ENCODE peak calls at places on chromosomes 11 and 22, in five cellular contexts. D is endothelial cell; F is CD14-positive monocyte; E is CD8-positive, alpha-beta T cell; G is pancreas. K is an unnamed sample.

GRCh38 chr22:39932918-39933649 is 27.1 kb upstream of the TMA7B start:
- DNase-seq in D (peak; percentile 55), F (no peak), G (peak; percentile 49), E (peak; percentile 64), K (peak; percentile 57)

GRCh38 chr11:69913591-69914285 is 94.5 kb upstream of the FGF3 start:
- DNase-seq in F (peak; percentile 34), E (no peak), D (no peak), G (no peak), K (no peak)

GRCh38 chr22:27097933-27098332 is 440.5 kb downstream of the MIAT start:
- DNase-seq in D (no peak), F (no peak), E (no peak), G (no peak), K (no peak)

GRCh38 chr22:43126506-43127165 is 16.1 kb downstream of the BIK start:
- DNase-seq in F (no peak), G (no peak), D (no peak), E (no peak), K (no peak)

GRCh38 chr22:38327805-38328204 is 10.6 kb upstream of the CSNK1E start:
- DNase-seq in F (no peak), G (no peak), D (no peak), E (no peak), K (no peak)

GRCh38 chr22:24503137-24503850 is 8.2 kb downstream of the UPB1 start:
- DNase-seq in G (no peak), E (peak; percentile 67), D (peak; percentile 72), F (peak; percentile 90), K (peak; percentile 89)

GRCh38 chr22:17536269-17536668 is 27.0 kb upstream of the SLC25A18 start:
- DNase-seq in G (no peak), F (no peak), E (no peak), D (no peak), K (no peak)

GRCh38 chr11:104968365-104968855 is at the start of gene CASP4:
- DNase-seq in D (no peak), E (no peak), G (peak; percentile 19), F (no peak), K (peak; percentile 19)

GRCh38 chr22:37423283-37423682 is 4.0 kb downstream of the ELFN2 start:
- DNase-seq in F (no peak), D (no peak), G (no peak), E (no peak), K (no peak)

GRCh38 chr11:17462940-17463339 is 13.7 kb downstream of the ABCC8 start:
- DNase-seq in F (no peak), G (no peak), E (no peak), D (no peak), K (no peak)

GRCh38 chr22:31238057-31238456 is 26.0 kb downstream of the LIMK2 start:
- DNase-seq in E (no peak), F (no peak), D (no peak), G (no peak), K (peak; percentile 43)

GRCh38 chr11:76206327-76207081 is at the start of gene WNT11:
- DNase-seq in E (peak; percentile 43), G (peak; percentile 66), F (no peak), D (peak; percentile 38), K (peak; percentile 81)

GRCh38 chr22:49909476-49910205 is 8.6 kb downstream of the ALG12 start:
- DNase-seq in G (no peak), E (no peak), D (no peak), F (no peak), K (no peak)

GRCh38 chr11:60376601-60377000 is 1.7 kb upstream of the MS4A7 start:
- DNase-seq in G (no peak), F (no peak), D (no peak), E (no peak), K (no peak)

GRCh38 chr11:118157186-118157895 is 4.7 kb upstream of the SCN4B start:
- DNase-seq in G (no peak), F (no peak), D (no peak), E (no peak), K (no peak)

GRCh38 chr11:87141322-87141721 is 103.6 kb downstream of the TMEM135 start:
- DNase-seq in F (no peak), E (no peak), D (no peak), G (no peak), K (no peak)

GRCh38 chr11:20353829-20354434 is 9.6 kb upstream of the HTATIP2 start:
- DNase-seq in D (peak; percentile 53), E (peak; percentile 27), F (no peak), G (peak; percentile 32), K (peak; percentile 54)

GRCh38 chr11:85170184-85170583 is 457.0 kb downstream of the DLG2 start:
- DNase-seq in F (no peak), E (no peak), D (no peak), G (no peak), K (no peak)

GRCh38 chr11:68545347-68545746 is 84.8 kb downstream of the PPP6R3 start:
- DNase-seq in D (no peak), G (no peak), F (no peak), E (no peak), K (no peak)

GRCh38 chr11:60873533-60873932 is 6.2 kb downstream of the ZP1 start:
- DNase-seq in G (no peak), D (no peak), F (no peak), E (no peak), K (no peak)

GRCh38 chr22:45903355-45904149 is 73.4 kb downstream of the WNT7B start:
- DNase-seq in F (no peak), G (peak; percentile 48), D (no peak), E (no peak), K (no peak)

GRCh38 chr11:103806130-103806900 is 230.1 kb upstream of the DDI1 start:
- DNase-seq in D (no peak), G (no peak), E (no peak), F (no peak), K (no peak)

GRCh38 chr11:101567086-101567485 is 16.7 kb downstream of the TRPC6 start:
- DNase-seq in G (no peak), E (no peak), F (no peak), D (no peak), K (no peak)

GRCh38 chr11:61082161-61082870 is 20.0 kb upstream of the CD5 start:
- DNase-seq in G (no peak), D (no peak), F (no peak), E (no peak), K (no peak)

GRCh38 chr11:111793863-111794262 is 27.7 kb upstream of the PPP2R1B start:
- DNase-seq in E (no peak), F (no peak), G (no peak), D (no peak), K (no peak)

GRCh38 chr11:125982348-125982730 is 36.5 kb downstream of the VSIG10L2 start:
- DNase-seq in F (no peak), D (no peak), G (no peak), E (no peak), K (no peak)

GRCh38 chr11:57667065-57667714 is 724 bp upstream of the ZDHHC5 start:
- DNase-seq in G (peak; percentile 95), F (peak; percentile 97), E (peak; percentile 93), D (peak; percentile 86), K (peak; percentile 92)
- TF ChIP-seq CTCF in G (no peak), F (no peak), E (no peak), D (no peak), K (no peak)

GRCh38 chr11:1868636-1869291 is 15.9 kb downstream of the LSP1 start:
- DNase-seq in E (no peak), D (no peak), G (no peak), F (no peak), K (no peak)

GRCh38 chr11:1870326-1870696 is 17.4 kb downstream of the LSP1 start:
- DNase-seq in D (no peak), F (no peak), G (no peak), E (no peak), K (no peak)

GRCh38 chr11:1870721-1871466 is 18.0 kb downstream of the LSP1 start:
- DNase-seq in G (peak; percentile 66), D (no peak), F (no peak), E (peak; percentile 57), K (no peak)

GRCh38 chr11:1868056-1868635 is 15.3 kb downstream of the LSP1 start:
- DNase-seq in E (no peak), G (no peak), F (no peak), D (no peak), K (no peak)

GRCh38 chr11:1869427-1870325 is 16.8 kb downstream of the LSP1 start:
- DNase-seq in D (no peak), G (no peak), F (no peak), E (no peak), K (no peak)
- TF ChIP-seq CTCF in D (no peak), G (no peak), F (no peak), E (no peak), K (no peak)

GRCh38 chr22:44445307-44445680 is 52.7 kb downstream of the RTL6 start:
- DNase-seq in F (no peak), G (no peak), D (no peak), E (no peak), K (no peak)

GRCh38 chr22:44443641-44444235 is 54.3 kb downstream of the RTL6 start:
- DNase-seq in F (peak; percentile 34), E (no peak), G (no peak), D (no peak), K (no peak)

GRCh38 chr22:44445731-44446130 is 52.3 kb downstream of the RTL6 start:
- DNase-seq in F (no peak), E (no peak), G (no peak), D (no peak), K (no peak)

GRCh38 chr22:44442856-44443595 is 55.0 kb downstream of the RTL6 start:
- DNase-seq in D (peak; percentile 25), F (peak; percentile 39), E (no peak), G (no peak), K (no peak)

DNA sequence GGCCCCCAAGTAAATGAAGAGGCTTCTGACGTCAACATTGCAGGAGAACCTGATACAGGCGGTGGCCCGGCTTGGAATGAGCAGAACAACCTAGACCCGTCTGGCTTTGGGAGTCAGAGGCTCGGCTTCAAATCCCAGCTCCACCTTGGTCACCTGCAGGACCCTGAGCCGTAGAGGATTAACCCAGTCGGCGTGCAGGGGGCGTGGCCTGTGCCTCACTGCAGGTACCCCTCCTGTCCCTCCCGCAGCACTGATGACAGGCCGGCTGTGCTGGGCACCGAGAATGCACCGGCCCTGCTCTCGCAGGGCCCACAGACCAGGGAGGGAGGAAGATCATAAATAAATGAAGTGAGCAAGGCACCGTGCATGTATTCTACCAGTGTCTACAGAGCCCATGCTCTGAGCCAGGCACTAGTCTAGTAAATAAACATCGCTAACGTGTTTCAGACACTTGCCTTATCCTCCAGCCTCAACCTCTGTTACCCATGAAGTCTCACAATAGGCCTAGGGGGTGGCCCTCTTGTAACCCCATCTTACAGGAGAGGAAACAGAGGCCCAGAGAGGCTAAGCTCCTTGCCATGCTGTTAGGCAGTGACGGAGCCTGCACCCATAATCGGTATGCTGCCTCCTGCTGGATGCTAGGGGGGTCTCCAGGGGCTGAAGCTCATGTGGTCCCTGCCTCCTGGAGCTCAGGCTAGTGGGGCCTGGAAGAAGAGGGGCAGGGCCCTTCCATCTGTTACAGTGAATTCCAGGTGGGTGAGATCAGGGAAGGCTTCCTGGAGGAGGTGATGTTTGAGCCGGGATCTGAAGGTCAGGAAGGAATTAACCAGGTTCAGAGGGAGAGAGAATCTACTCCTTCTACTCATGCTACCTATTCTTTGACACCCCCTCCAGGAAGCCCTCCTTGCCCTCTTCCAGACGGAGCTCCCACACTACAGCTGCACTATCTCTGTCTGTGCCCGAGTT is 53.4 kb downstream of the RTL6 start:
- DNase-seq in D (no peak), F (no peak), E (no peak), G (no peak), K (no peak)
- TF ChIP-seq CTCF in D (peak; percentile 38), F (no peak), E (no peak), G (no peak), K (no peak)

GRCh38 chr11:93694586-93694985 is 33.1 kb downstream of the CEP295 start:
- DNase-seq in F (no peak), E (no peak), G (no peak), D (no peak), K (no peak)

GRCh38 chr11:93689166-93689734 is 27.8 kb downstream of the CEP295 start:
- DNase-seq in G (no peak), E (no peak), F (no peak), D (no peak), K (no peak)

GRCh38 chr11:93694109-93694508 is 32.6 kb downstream of the CEP295 start:
- DNase-seq in G (no peak), E (no peak), D (no peak), F (no peak), K (no peak)
- TF ChIP-seq CTCF in G (no peak), E (no peak), D (no peak), F (no peak), K (no peak)